ENCODE peak calls at places on chromosomes 13 and 19, in four cellular contexts. S, M, V and K are unnamed samples.

GRCh38 chr13:97211986-97212385 is 10.1 kb upstream of the MBNL2 start:
- DNase-seq in S (no peak), M (no peak), V (no peak), K (no peak)

GRCh38 chr19:1248454-1249297 is at the start of gene MIDN:
- DNase-seq in S (peak; percentile 92), M (peak; percentile 93), V (no peak), K (peak; percentile 59)

GRCh38 chr19:33376423-33376822 is 2.9 kb downstream of the CEBPG start:
- DNase-seq in S (peak; percentile 90), M (peak; percentile 83), V (no peak), K (peak; percentile 74)

GRCh38 chr13:38783992-38784875 is 97.4 kb downstream of the FREM2 start:
- DNase-seq in S (no peak), M (no peak), V (no peak), K (no peak)

GRCh38 chr13:110860986-110861385 is 53.9 kb downstream of the ANKRD10 start:
- DNase-seq in S (no peak), M (no peak), V (no peak), K (no peak)

GRCh38 chr13:26867451-26868067 is 107.0 kb upstream of the GPR12 start:
- DNase-seq in S (no peak), M (no peak), V (no peak), K (no peak)

GRCh38 chr19:23991170-23991569 is 76.5 kb downstream of the ZNF726 start:
- DNase-seq in S (no peak), M (no peak), V (no peak), K (peak; percentile 72)

GRCh38 chr19:531009-531752 is 379 bp upstream of the CDC34 start:
- DNase-seq in S (peak; percentile 91), M (peak; percentile 88), V (no peak), K (peak; percentile 93)

GRCh38 chr19:44532819-44533218 is 3.3 kb upstream of the CEACAM20 start:
- DNase-seq in S (no peak), M (no peak), V (no peak), K (no peak)

GRCh38 chr13:108322206-108322824 is 52.8 kb downstream of the TNFSF13B start:
- DNase-seq in S (no peak), M (no peak), V (no peak), K (no peak)

GRCh38 chr19:1042689-1043511 is 3.0 kb downstream of the ABCA7 start:
- DNase-seq in S (peak; percentile 54), M (no peak), V (no peak), K (no peak)

GRCh38 chr13:99382428-99383133 is 75.4 kb upstream of the GPR183 start:
- DNase-seq in S (peak; percentile 67), M (no peak), V (no peak), K (no peak)

GRCh38 chr13:53778937-53779336 is 750.3 kb downstream of the OLFM4 start:
- DNase-seq in S (no peak), M (no peak), V (no peak), K (no peak)

GRCh38 chr13:100589178-100589725 is 663 bp upstream of the GGACT start:
- DNase-seq in S (no peak), M (no peak), V (no peak), K (no peak)

GRCh38 chr13:93398167-93398566 is 171.6 kb downstream of the GPC6 start:
- DNase-seq in S (no peak), M (no peak), V (no peak), K (no peak)

GRCh38 chr13:30664689-30665088 is 47.0 kb downstream of the USPL1 start:
- DNase-seq in S (no peak), M (no peak), V (no peak), K (no peak)
- H3K4me3 ChIP-seq in S (no peak overlapping the region), M (no peak overlapping the region), V (no peak overlapping the region), K (no peak overlapping the region)

GRCh38 chr13:75505327-75505726 is 23.4 kb upstream of the TBC1D4 start:
- DNase-seq in S (no peak), M (no peak), V (no peak), K (no peak)
- H3K4me1 ChIP-seq in S (no peaks in the 10 kb centered on the region), M (no peaks in the 10 kb centered on the region), V (no peaks in the 10 kb centered on the region), K (no peaks in the 10 kb centered on the region)

DNA sequence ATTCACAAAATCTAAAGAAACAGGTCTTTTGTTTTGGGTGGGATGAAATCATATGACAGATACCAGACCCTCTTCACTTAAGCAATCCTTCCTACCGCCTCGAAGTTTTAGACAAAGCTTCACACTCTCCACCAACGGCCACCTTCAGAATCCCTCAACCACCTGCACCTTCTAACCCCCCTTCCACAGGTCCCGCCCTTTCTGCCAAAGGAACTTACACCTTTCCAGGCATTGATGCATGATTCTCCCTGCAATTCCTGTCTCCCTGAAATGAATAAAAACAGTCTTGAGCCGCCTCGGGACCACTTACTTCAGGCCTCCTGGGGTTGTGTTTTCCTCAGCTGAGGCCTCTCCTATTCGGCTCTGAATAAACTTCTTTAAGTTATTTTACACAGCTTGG is 869 bp downstream of the ZNF433 start:
- DNase-seq in S (no peak), M (no peak), V (no peak), K (no peak)
- H3K4me3 ChIP-seq in S (peak overlapping the region; percentile 63), M (peak overlapping the region; percentile 93), V (peak overlapping the region; percentile 74), K (no peak overlapping the region)

DNA sequence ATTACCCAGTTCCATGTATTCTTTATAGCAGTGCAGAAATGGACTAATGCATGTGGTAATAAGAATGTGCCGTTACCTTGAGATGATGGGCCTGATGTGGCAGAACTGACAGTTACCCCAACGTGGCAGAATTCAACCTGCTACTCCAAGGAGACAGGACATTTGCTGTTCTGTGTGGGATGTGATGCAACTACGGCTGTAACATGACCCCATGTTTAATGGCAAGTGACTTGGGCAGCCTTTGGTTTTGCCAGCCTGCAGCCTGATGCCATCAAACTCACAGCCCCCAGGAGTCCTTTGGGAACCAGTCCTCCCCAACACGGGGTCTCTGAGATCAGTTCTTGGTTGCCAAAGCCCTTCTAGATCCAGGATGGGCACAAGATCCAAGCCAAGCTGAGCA is 107.3 kb downstream of the ZNF557 start:
- DNase-seq in S (no peak), M (no peak), V (no peak), K (no peak)
- H3K4me1 ChIP-seq in S (no peaks in the 10 kb centered on the region), M (no peaks in the 10 kb centered on the region), V (peaks cover 5% of the 10 kb centered on the region), K (no peaks in the 10 kb centered on the region)

GRCh38 chr19:35123573-35123972 is 8.0 kb downstream of the FXYD3 start:
- DNase-seq in S (no peak), M (no peak), V (peak; percentile 53), K (peak; percentile 79)
- H3K4me3 ChIP-seq in S (no peak overlapping the region), M (no peak overlapping the region), V (peak overlapping the region; percentile 64), K (peak overlapping the region; percentile 28)